ENCODE peak calls at places on chromosomes 5 and 9, in four cellular contexts. L, S, Z and I are unnamed samples.

GRCh38 chr5:38463634-38464521 is 92.6 kb downstream of the LIFR start:
- DNase-seq in L (peak), S (no peak), Z (no peak), I (peak)

GRCh38 chr9:38026021-38026809 is 42.8 kb downstream of the SHB start:
- DNase-seq in Z (no peak), S (peak), L (no peak), I (peak)

GRCh38 chr5:15946026-15946425 is 233.6 kb downstream of the MARCHF11 start:
- DNase-seq in L (no peak), Z (no peak), S (no peak), I (no peak)

GRCh38 chr9:106613250-106613737 is 249.7 kb upstream of the ZNF462 start:
- DNase-seq in S (no peak), L (no peak), Z (no peak), I (no peak)

GRCh38 chr5:76325876-76326491 is 77.1 kb upstream of the IQGAP2 start:
- DNase-seq in L (no peak), Z (no peak), S (no peak), I (no peak)

GRCh38 chr5:82563745-82564144 is 285.6 kb upstream of the RPS23 start:
- DNase-seq in L (no peak), Z (no peak), S (no peak), I (no peak)

GRCh38 chr5:156121834-156122386 is 205.1 kb upstream of the SGCD start:
- DNase-seq in S (no peak), Z (no peak), L (no peak), I (no peak)

GRCh38 chr9:113973963-113974413 is 97.9 kb downstream of the ZNF618 start:
- DNase-seq in Z (no peak), L (no peak), S (no peak), I (no peak)

GRCh38 chr5:179400020-179400419 is 54.8 kb upstream of the ADAMTS2 start:
- DNase-seq in S (no peak), Z (no peak), L (no peak), I (no peak)

GRCh38 chr5:74641014-74641777 is 668 bp upstream of the ENC1 start:
- DNase-seq in L (peak), Z (no peak), S (peak), I (peak)

GRCh38 chr9:12723409-12724028 is 30.3 kb downstream of the TYRP1 start:
- DNase-seq in L (peak), Z (no peak), S (peak), I (peak)

GRCh38 chr9:37229882-37230482 is 109.6 kb downstream of the ZCCHC7 start:
- DNase-seq in Z (no peak), L (peak), S (no peak), I (no peak)

GRCh38 chr9:84691634-84692033 is 22.1 kb downstream of the NTRK2 start:
- DNase-seq in Z (no peak), L (no peak), S (no peak), I (no peak)

GRCh38 chr9:98045234-98046160 is 11.0 kb upstream of the NANS start:
- DNase-seq in L (peak), S (no peak), Z (peak), I (peak)

GRCh38 chr9:133506653-133507038 is 18.1 kb downstream of the MYMK start:
- DNase-seq in S (no peak), L (no peak), Z (no peak), I (peak)

GRCh38 chr5:10248378-10249260 is 1.1 kb downstream of the ATPSCKMT start:
- DNase-seq in S (no peak), Z (no peak), L (no peak), I (no peak)

GRCh38 chr5:164475339-164475977 is 970.0 kb downstream of the MAT2B start:
- DNase-seq in L (no peak), S (peak), Z (no peak), I (peak)

GRCh38 chr9:114224247-114224610 is 68.9 kb downstream of the COL27A1 start:
- DNase-seq in Z (no peak), S (peak), L (no peak), I (peak)

GRCh38 chr9:61668846-61669245 is 479.0 kb downstream of the SPATA31A7 start:
- DNase-seq in Z (no peak), L (no peak), S (no peak), I (no peak)

GRCh38 chr9:73782166-73782565 is 630.5 kb downstream of the ANXA1 start:
- DNase-seq in L (no peak), S (no peak), Z (no peak), I (no peak)

GRCh38 chr9:99011161-99011709 is 67.5 kb downstream of the COL15A1 start:
- DNase-seq in L (no peak), S (peak), Z (no peak), I (no peak)

GRCh38 chr5:110092955-110093785 is 403.4 kb downstream of the MAN2A1 start:
- DNase-seq in L (no peak), Z (no peak), S (peak), I (peak)

GRCh38 chr5:89878140-89878570 is 531.4 kb downstream of the CETN3 start:
- DNase-seq in Z (no peak), S (peak), L (peak), I (peak)

GRCh38 chr5:28226407-28226806 is 1188.0 kb upstream of the CDH9 start:
- DNase-seq in L (no peak), S (no peak), Z (no peak), I (no peak)

GRCh38 chr9:76738402-76738801 is 25.8 kb upstream of the PCA3 start:
- DNase-seq in L (no peak), Z (no peak), S (no peak), I (no peak)

GRCh38 chr9:103210607-103211006 is 215.5 kb downstream of the CYLC2 start:
- DNase-seq in L (no peak), S (no peak), Z (no peak), I (no peak)
- TF ChIP-seq POLR2AphosphoS5 in L (no peak), S (no peak), Z (no peak), I (no peak)

DNA sequence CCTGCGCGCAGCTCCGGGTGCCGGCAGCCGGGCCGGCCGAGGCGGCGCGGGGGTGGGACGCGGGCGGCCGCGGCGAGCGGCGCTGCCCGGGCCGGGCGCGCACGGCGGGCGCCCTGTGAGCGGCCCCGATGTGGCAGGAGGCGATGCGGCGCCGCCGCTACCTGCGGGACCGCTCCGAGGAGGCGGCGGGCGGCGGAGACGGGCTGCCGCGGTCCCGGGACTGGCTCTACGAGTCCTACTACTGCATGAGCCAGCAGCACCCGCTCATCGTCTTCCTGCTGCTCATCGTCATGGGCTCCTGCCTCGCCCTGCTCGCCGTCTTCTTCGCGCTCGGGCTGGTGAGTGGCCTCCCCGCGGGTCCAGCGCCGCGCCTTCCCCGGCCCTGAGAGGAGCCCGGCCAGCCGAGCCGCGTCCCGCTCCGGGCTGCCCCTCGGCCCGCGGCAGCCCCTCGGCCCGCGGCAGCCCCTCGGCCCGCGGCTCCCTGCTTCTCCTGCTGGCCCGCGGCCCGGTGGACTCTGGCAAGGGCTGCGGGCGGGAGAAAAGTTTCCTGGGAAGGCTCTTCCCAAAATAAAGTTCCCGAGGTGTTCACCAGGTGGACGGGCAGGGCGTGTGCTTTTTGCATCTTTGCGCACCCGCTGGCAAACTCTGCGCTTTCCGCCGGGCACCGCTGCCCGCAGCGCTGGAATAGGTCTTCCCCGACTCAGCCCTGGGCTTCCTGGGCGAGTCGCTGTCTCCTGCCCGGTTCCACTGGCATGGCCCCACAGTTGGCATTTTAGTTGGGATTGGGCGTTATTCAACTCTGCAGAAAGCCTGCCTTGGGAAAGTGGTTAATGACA is 449 bp downstream of the ADCY2 start:
- DNase-seq in L (no peak), S (peak), Z (no peak), I (no peak)
- TF ChIP-seq EZH2 in L (no peak), S (no peak), Z (no peak), I (peak)

GRCh38 chr9:93959739-93960154 is 4.6 kb upstream of the BARX1 start:
- DNase-seq in S (no peak), Z (no peak), L (no peak), I (no peak)
- TF ChIP-seq POLR2AphosphoS5 in S (no peak), Z (no peak), L (no peak), I (no peak)

GRCh38 chr5:322281-322941 is 897 bp downstream of the AHRR start:
- DNase-seq in S (peak), L (no peak), Z (no peak), I (no peak)

GRCh38 chr5:321726-322251 is 275 bp downstream of the AHRR start:
- DNase-seq in S (peak), Z (no peak), L (no peak), I (no peak)

GRCh38 chr5:318931-319601 is 2.4 kb upstream of the AHRR start:
- DNase-seq in L (no peak), Z (no peak), S (no peak), I (peak)

GRCh38 chr5:321233-321725 is at the start of gene AHRR:
- DNase-seq in S (peak), L (no peak), Z (no peak), I (peak)

GRCh38 chr5:320524-321232 is 836 bp upstream of the AHRR start:
- DNase-seq in S (peak), L (no peak), Z (no peak), I (no peak)
- TF ChIP-seq EZH2 in S (no peak), L (no peak), Z (no peak), I (no peak)

DNA sequence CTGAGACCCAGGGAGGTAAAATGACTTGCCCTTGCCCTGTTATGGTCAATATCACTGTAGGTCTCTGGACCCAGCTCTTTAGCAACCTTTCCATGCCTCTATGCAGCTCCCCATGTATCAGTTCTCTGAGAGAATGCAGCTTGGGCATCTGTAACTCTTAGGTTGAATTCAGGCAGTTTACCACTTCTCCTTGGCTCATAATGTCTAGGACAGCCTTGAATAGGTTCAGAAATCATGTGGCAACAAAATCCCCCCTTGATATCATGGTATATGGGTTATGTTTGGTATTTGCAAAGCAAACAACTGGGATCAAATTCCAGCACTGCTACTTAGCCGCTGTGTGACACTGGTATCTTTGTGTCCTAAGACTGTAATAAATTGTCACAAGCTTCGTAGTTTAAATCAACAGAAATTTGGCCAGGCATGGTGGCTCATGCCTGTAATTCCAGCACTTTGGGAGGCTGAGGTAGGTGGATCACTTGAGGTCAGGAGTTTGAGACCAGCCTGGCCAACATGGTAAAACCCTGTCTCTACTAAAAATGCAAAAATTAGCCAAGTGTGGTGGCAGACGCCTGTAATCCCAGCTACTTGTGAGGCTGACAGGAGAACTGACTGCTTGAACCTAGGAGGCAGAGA is 10.7 kb upstream of the SUB1 start:
- DNase-seq in S (no peak), Z (no peak), L (no peak), I (peak)
- TF ChIP-seq POLR2AphosphoS5 in S (no peak), Z (no peak), L (no peak), I (peak)